ENCODE peak calls at places on chromosomes 3 and 15, in ten cellular contexts. D is fibroblast of lung; J is neural crest cell; W is bronchial epithelial cell; F is astrocyte of the spinal cord; N is mucosa of descending colon; Q is GM10248; Z is CD8-positive, alpha-beta T cell; I is breast epithelium; L is nephron progenitor cell. R is an unnamed sample.

GRCh38 chr15:83209333-83209732 is 1.7 kb upstream of the HDGFL3 start:
- DNase-seq in Q (no peak), W (no peak), J (no peak), Z (no peak), N (no peak), F (no peak), I (no peak), D (no peak), L (no peak), R (no peak)

GRCh38 chr3:196624008-196624790 is 15.3 kb upstream of the NRROS start:
- DNase-seq in J (no peak), W (no peak), Q (peak), D (no peak), I (no peak), Z (no peak), N (peak), L (no peak), F (no peak), R (no peak)

GRCh38 chr15:75063338-75063737 is 39.9 kb downstream of the PPCDC start:
- DNase-seq in W (no peak), I (no peak), L (no peak), N (no peak), Q (no peak), Z (no peak), J (no peak), D (peak), F (peak), R (peak)

GRCh38 chr15:70857547-70858265 is 3.7 kb upstream of the LARP6 start:
- DNase-seq in W (no peak), N (no peak), Q (no peak), Z (no peak), D (peak), I (no peak), L (no peak), J (no peak), F (peak), R (peak)

GRCh38 chr3:142886938-142887337 is 1.9 kb downstream of the PCOLCE2 start:
- DNase-seq in N (no peak), J (no peak), F (peak), Z (no peak), I (no peak), W (peak), Q (no peak), L (no peak), D (peak), R (peak)

GRCh38 chr3:182697345-182697919 is 95.9 kb upstream of the ATP11B start:
- DNase-seq in Z (no peak), L (no peak), Q (no peak), J (no peak), F (no peak), D (no peak), W (peak), I (no peak), N (no peak), R (no peak)

GRCh38 chr3:141058996-141059395 is 7.8 kb downstream of the SPSB4 start:
- DNase-seq in F (no peak), D (no peak), Q (no peak), L (no peak), J (no peak), Z (no peak), N (no peak), I (no peak), W (no peak), R (no peak)

GRCh38 chr15:80977627-80978036 is 12.0 kb downstream of the MESD start:
- DNase-seq in F (peak), Q (peak), L (peak), I (no peak), J (peak), W (peak), N (peak), D (no peak), Z (peak), R (peak)

GRCh38 chr15:31377030-31377429 is 50.4 kb downstream of the KLF13 start:
- DNase-seq in Q (no peak), N (peak), F (no peak), L (no peak), J (no peak), W (no peak), Z (no peak), I (no peak), D (no peak), R (no peak)
- TF ChIP-seq CTCF in Q (no peak), N (no peak), F (no peak), L (no peak), J (no peak), W (no peak), Z (no peak), I (no peak), D (no peak), R (no peak)

DNA sequence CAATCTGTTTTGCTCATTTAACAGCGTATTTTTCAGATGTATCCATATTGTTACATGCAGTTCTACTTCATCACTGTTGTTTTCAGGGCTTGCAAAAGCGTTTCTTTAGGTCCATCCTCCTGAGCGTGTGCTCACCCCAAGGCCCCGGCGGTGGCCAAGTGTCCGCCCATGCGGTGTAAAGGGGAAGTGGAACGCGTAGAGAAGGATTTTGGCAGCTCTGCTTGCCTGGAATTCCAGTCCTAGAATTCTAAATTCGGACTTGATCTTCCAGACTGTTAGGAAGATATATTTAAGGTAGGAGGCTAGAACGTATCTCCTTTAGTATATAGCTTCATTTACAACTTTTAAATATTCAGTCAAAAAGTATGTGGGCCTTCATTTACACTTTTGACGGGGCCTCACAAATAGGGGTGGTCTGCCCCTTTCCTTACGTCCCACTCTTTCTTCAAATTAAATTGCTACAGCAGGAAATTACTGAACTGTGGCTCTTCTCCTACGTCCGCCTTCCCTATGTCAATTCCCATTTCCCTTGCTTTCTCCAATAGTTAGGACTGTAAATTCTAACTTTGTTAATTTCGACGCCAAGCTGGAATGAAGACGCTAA is 609 bp upstream of the TBC1D23 start:
- DNase-seq in L (peak), Z (no peak), J (peak), W (no peak), Q (no peak), D (peak), F (peak), N (peak), I (peak), R (peak)
- TF ChIP-seq CTCF in L (no peak), Z (no peak), J (peak), W (no peak), Q (no peak), D (peak), F (peak), N (no peak), I (peak), R (no peak)

DNA sequence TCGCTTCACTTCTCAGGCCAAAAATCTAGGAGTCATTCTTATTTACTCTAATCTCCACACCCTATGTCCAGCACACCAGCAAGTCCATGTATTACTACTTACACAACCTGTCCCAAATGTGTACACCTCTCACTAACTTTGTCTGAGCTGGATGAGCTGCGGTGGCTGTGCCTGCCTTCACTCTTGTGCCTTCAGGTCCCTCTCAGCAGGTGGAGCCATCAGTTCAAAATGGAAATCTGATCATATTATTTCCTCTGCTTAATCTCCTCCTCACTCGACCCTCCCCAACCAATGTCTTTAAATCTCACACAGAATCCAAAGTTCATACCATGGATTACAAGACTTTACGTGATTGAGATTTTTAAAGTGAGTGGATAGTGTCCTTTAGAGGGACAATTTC is 82.8 kb downstream of the SSR3 start:
- DNase-seq in W (no peak), L (no peak), D (no peak), Z (no peak), Q (no peak), N (no peak), I (no peak), F (no peak), J (no peak), R (no peak)
- TF ChIP-seq CTCF in W (no peak), L (no peak), D (no peak), Z (no peak), Q (peak), N (no peak), I (no peak), F (no peak), J (no peak), R (no peak)

DNA sequence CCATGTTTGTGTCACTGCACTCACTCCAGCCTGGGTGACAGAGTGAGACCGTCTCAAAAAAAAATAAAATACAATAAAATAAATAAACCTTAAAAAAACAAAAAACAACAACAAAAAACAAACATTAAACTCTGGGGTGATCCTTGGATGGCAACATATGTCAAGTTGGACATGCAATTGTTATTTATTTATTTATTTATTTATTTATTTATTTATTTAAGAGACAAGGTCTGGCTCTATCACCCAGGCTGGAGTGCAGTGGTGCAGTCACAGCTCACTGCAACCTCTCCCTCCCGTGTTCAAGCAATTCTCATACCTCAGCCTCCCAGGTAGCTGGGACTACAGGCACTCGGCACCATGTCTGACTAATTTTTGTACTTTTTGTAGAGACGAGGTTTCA is 275.5 kb downstream of the VPS13C start:
- DNase-seq in I (no peak), L (no peak), N (no peak), J (no peak), Z (no peak), F (no peak), Q (no peak), W (no peak), D (no peak), R (no peak)
- TF ChIP-seq CTCF in I (no peak), L (no peak), N (no peak), J (no peak), Z (no peak), F (no peak), Q (no peak), W (no peak), D (no peak), R (no peak)

GRCh38 chr15:41660235-41661077 is at the start of gene MGA:
- DNase-seq in F (peak), D (peak), L (peak), J (peak), I (peak), Q (peak), N (peak), Z (peak), W (peak), R (peak)
- TF ChIP-seq CTCF in F (peak), D (no peak), L (no peak), J (peak), I (no peak), Q (peak), N (no peak), Z (no peak), W (no peak), R (no peak)

DNA sequence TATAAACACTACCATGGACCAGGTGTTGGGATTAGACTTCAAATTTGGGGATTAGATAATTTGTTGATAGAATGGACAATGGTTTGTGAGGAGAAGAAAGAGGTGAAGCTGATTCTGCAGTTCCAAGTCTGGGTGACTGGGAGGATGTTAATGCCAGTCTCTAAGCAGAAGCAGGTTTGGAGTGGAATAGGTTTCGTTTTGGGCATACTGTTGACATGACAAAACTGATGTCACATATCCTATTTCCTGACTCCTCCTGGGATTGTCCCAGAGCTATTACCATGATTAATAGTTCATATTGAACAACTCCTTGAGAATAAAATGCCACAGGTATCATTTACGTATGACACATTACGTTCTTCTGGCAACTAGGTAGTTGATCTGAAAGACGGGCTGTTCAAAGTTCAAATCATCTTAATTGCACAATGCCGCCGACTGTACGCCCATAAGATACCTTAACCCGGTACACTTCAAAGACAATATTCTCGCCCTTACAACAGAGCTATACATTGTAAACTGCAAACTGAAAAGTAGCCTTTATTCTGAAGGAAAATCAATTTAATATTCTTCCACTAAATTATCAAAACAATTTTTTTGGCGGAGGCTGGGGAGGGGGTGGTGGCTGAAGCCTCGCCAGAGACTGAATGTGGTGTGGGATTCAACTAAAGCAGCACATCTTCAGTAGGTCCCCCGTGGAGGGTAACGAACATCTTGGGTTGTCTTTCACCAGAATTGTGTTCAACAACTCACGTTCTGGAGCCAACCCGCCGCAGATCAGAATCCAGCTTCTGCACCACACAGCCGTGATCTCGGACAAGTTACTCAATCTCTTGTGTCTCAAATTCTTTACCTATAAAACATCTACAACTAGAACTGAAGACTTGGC is 1.2 kb upstream of the RAB5A start:
- DNase-seq in W (no peak), Z (no peak), Q (no peak), J (no peak), L (no peak), N (peak), F (no peak), D (no peak), I (no peak), R (no peak)
- TF ChIP-seq CTCF in W (no peak), Z (no peak), Q (no peak), J (no peak), L (no peak), N (no peak), F (no peak), D (no peak), I (no peak), R (no peak)